ENCODE peak calls at places on chromosomes 4 and X, in five cellular contexts. F is GM12891, V is ureter, R is lung, Q is AG08396. Z is an unnamed sample.
A peak's percentile ranks its signal among the peaks of the same experiment; 100 is the strongest.

GRCh38 chr4:61532324-61532723 is 332.2 kb downstream of the ADGRL3 start:
- DNase-seq in F (no peak), V (no peak), R (no peak), Q (no peak), Z (no peak)

GRCh38 chrX:143455045-143455444 is 62.2 kb downstream of the SPANXN3 start:
- DNase-seq in F (no peak), V (no peak), R (no peak), Q (no peak), Z (no peak)

GRCh38 chr4:154329939-154330338 is 161.7 kb downstream of the DCHS2 start:
- DNase-seq in F (no peak), V (no peak), R (no peak), Q (peak; percentile 5), Z (no peak)

GRCh38 chr4:141192564-141192963 is 28.1 kb upstream of the ZNF330 start:
- DNase-seq in F (no peak), V (no peak), R (no peak), Q (no peak), Z (no peak)

GRCh38 chr4:38275331-38275821 is 315.2 kb downstream of the PTTG2 start:
- DNase-seq in F (no peak), V (no peak), R (peak; percentile 78), Q (no peak), Z (no peak)

GRCh38 chrX:104854188-104854587 is 288.2 kb downstream of the IL1RAPL2 start:
- DNase-seq in F (no peak), V (no peak), R (no peak), Q (no peak), Z (no peak)

GRCh38 chrX:3501833-3502535 is 155.5 kb upstream of the MXRA5 start:
- DNase-seq in F (no peak), V (no peak), R (no peak), Q (no peak), Z (no peak)

GRCh38 chr4:11098461-11098860 is 330.2 kb downstream of the HS3ST1 start:
- DNase-seq in F (no peak), V (no peak), R (no peak), Q (no peak), Z (no peak)

GRCh38 chrX:4710618-4711433 is 997.4 kb upstream of the PRKX start:
- DNase-seq in F (no peak), V (peak; percentile 67), R (no peak), Q (no peak), Z (no peak)

GRCh38 chrX:72308566-72309296 is 3.0 kb upstream of the CITED1 start:
- DNase-seq in F (no peak), V (peak; percentile 57), R (peak; percentile 69), Q (peak; percentile 73), Z (peak; percentile 74)

GRCh38 chr4:73603307-73603710 is 16.9 kb downstream of the RASSF6 start:
- DNase-seq in F (no peak), V (no peak), R (no peak), Q (no peak), Z (no peak)

GRCh38 chr4:55372259-55372658 is 23.5 kb upstream of the TMEM165 start:
- DNase-seq in F (no peak), V (no peak), R (no peak), Q (no peak), Z (no peak)

GRCh38 chrX:150347471-150347870 is 15.6 kb upstream of the MAMLD1 start:
- DNase-seq in F (no peak), V (no peak), R (no peak), Q (no peak), Z (no peak)

GRCh38 chr4:184548651-184549341 is 74.4 kb upstream of the IRF2 start:
- DNase-seq in F (no peak), V (no peak), R (no peak), Q (no peak), Z (no peak)

GRCh38 chr4:168831919-168832745 is 177.9 kb downstream of the CBR4 start:
- DNase-seq in F (peak; percentile 63), V (peak; percentile 82), R (peak; percentile 66), Q (peak; percentile 88), Z (peak; percentile 78)

GRCh38 chr4:36399762-36400353 is 118.4 kb downstream of the DTHD1 start:
- DNase-seq in F (no peak), V (no peak), R (no peak), Q (no peak), Z (no peak)

GRCh38 chr4:6749340-6750171 is 33.0 kb upstream of the KIAA0232 start:
- DNase-seq in F (no peak), V (peak; percentile 82), R (peak; percentile 72), Q (peak; percentile 85), Z (no peak)

GRCh38 chrX:52576946-52577345 is 60.1 kb upstream of the XAGE1B start:
- DNase-seq in F (no peak), V (no peak), R (no peak), Q (no peak), Z (no peak)

GRCh38 chr4:185201983-185202962 is 1.5 kb downstream of the CFAP97 start:
- DNase-seq in F (no peak), V (no peak), R (no peak), Q (peak; percentile 23), Z (peak; percentile 43)

GRCh38 chrX:70096052-70096451 is 33.8 kb downstream of the OTUD6A start:
- DNase-seq in F (no peak), V (no peak), R (no peak), Q (peak; percentile 24), Z (no peak)

GRCh38 chr4:159357350-159357749 is 254.5 kb downstream of the RAPGEF2 start:
- DNase-seq in F (no peak), V (no peak), R (no peak), Q (no peak), Z (no peak)

GRCh38 chrX:105876658-105877057 is 54.3 kb downstream of the NRK start:
- DNase-seq in F (no peak), V (no peak), R (no peak), Q (no peak), Z (no peak)

GRCh38 chr4:2283199-2283711 is 21.3 kb upstream of the MXD4 start:
- DNase-seq in F (no peak), V (no peak), R (no peak), Q (no peak), Z (no peak)

GRCh38 chr4:5191831-5192230 is 140.6 kb downstream of the STK32B start:
- DNase-seq in F (no peak), V (no peak), R (no peak), Q (no peak), Z (peak; percentile 21)

GRCh38 chr4:137420901-137421384 is 111.4 kb downstream of the PCDH18 start:
- DNase-seq in F (no peak), V (no peak), R (no peak), Q (no peak), Z (no peak)

GRCh38 chr4:153750197-153750817 is 9.5 kb downstream of the RNF175 start:
- DNase-seq in F (peak; percentile 34), V (peak; percentile 63), R (peak; percentile 77), Q (peak; percentile 66), Z (peak; percentile 82)

GRCh38 chrX:150323020-150323419 is 40.1 kb upstream of the MAMLD1 start:
- DNase-seq in F (no peak), V (no peak), R (no peak), Q (no peak), Z (no peak)

GRCh38 chr4:41757521-41758156 is 9.1 kb upstream of the PHOX2B start:
- DNase-seq in F (no peak), V (no peak), R (no peak), Q (no peak), Z (no peak)

GRCh38 chrX:50198348-50198747 is 2.5 kb downstream of the AKAP4 start:
- DNase-seq in F (no peak), V (no peak), R (no peak), Q (no peak), Z (peak; percentile 69)

GRCh38 chr4:160142579-160142978 is 1039.7 kb downstream of the RAPGEF2 start:
- DNase-seq in F (no peak), V (no peak), R (no peak), Q (no peak), Z (no peak)

GRCh38 chrX:139691843-139692505 is 16.0 kb downstream of the MCF2 start:
- DNase-seq in F (no peak), V (no peak), R (no peak), Q (peak; percentile 4), Z (no peak)

GRCh38 chr4:147855670-147856069 is 123.8 kb downstream of the ARHGAP10 start:
- DNase-seq in F (no peak), V (no peak), R (no peak), Q (no peak), Z (no peak)

GRCh38 chr4:113368056-113368455 is 318.6 kb downstream of the ANK2 start:
- DNase-seq in F (no peak), V (no peak), R (no peak), Q (peak; percentile 35), Z (no peak)

GRCh38 chr4:163542275-163542674 is 47.8 kb downstream of the TMA16 start:
- DNase-seq in F (no peak), V (no peak), R (no peak), Q (no peak), Z (no peak)

GRCh38 chr4:186717556-186717955 is 6.1 kb downstream of the FAT1 start:
- DNase-seq in F (no peak), V (no peak), R (no peak), Q (no peak), Z (no peak)